ENCODE peak calls at places on chromosomes 16 and 17, in ten cellular contexts. Y is thoracic aorta, U is keratinocyte, D is heart left ventricle, B is pancreas, I is HCT116, K is PC-9, E is esophagus muscularis mucosa, R is OCI-LY7, V is upper lobe of right lung. X is an unnamed sample.

GRCh38 chr17:78412403-78412802 is 34.0 kb downstream of the PGS1 start:
- DNase-seq in B (no peak), R (no peak), E (no peak), K (no peak), U (no peak), D (no peak), I (no peak), Y (no peak), V (peak; percentile 87), X (no peak)

GRCh38 chr16:72927199-72928088 is 120.5 kb downstream of the ZFHX3 start:
- DNase-seq in D (no peak), E (no peak), I (no peak), V (peak; percentile 83), Y (no peak), B (no peak), R (no peak), U (peak; percentile 42), K (peak; percentile 97), X (peak; percentile 93)

GRCh38 chr17:45364531-45365390 is 47.9 kb upstream of the MAP3K14 start:
- DNase-seq in V (peak; percentile 35), U (no peak), D (no peak), E (no peak), I (no peak), B (no peak), R (peak; percentile 50), Y (no peak), K (no peak), X (peak; percentile 30)

GRCh38 chr17:1992541-1992940 is 32.6 kb downstream of the RTN4RL1 start:
- DNase-seq in R (no peak), Y (no peak), I (no peak), V (no peak), U (no peak), B (no peak), D (no peak), E (no peak), K (no peak), X (no peak)

GRCh38 chr16:15055141-15056053 is 477 bp downstream of the NTAN1 start:
- DNase-seq in V (no peak), U (no peak), R (peak; percentile 86), K (no peak), B (peak; percentile 48), E (no peak), I (no peak), D (peak; percentile 68), Y (no peak), X (no peak)

GRCh38 chr17:4986403-4986802 is 1.1 kb downstream of the CAMTA2 start:
- DNase-seq in B (no peak), I (no peak), Y (no peak), R (no peak), E (no peak), V (no peak), U (no peak), D (peak; percentile 39), K (no peak), X (no peak)

GRCh38 chr17:83058478-83059167 is 20.8 kb upstream of the METRNL start:
- DNase-seq in Y (peak; percentile 0), B (no peak), D (peak; percentile 14), R (no peak), U (no peak), V (peak; percentile 61), I (no peak), E (no peak), K (no peak), X (no peak)

GRCh38 chr17:78364436-78365281 is 4.8 kb upstream of the SOCS3 start:
- DNase-seq in I (no peak), R (no peak), B (no peak), V (no peak), E (no peak), U (no peak), Y (no peak), D (no peak), K (no peak), X (no peak)

GRCh38 chr16:967077-967541 is 3.7 kb downstream of the LMF1 start:
- DNase-seq in Y (no peak), U (no peak), V (peak; percentile 46), B (no peak), D (no peak), E (no peak), R (no peak), K (no peak), I (no peak), X (no peak)

GRCh38 chr17:27256225-27257030 is 37.5 kb upstream of the WSB1 start:
- DNase-seq in V (no peak), D (no peak), B (no peak), K (peak; percentile 78), Y (no peak), E (no peak), R (no peak), I (no peak), U (no peak), X (no peak)

GRCh38 chr16:89275837-89276720 is 58.6 kb downstream of the ZNF778 start:
- DNase-seq in E (no peak), K (no peak), V (peak; percentile 62), U (no peak), R (no peak), Y (no peak), B (no peak), D (no peak), I (no peak), X (no peak)

GRCh38 chr17:71428897-71429296 is 691.9 kb upstream of the SOX9 start:
- DNase-seq in K (no peak), E (no peak), V (no peak), D (no peak), Y (no peak), U (no peak), I (no peak), B (no peak), R (no peak), X (no peak)

GRCh38 chr17:71432378-71433315 is 688.2 kb upstream of the SOX9 start:
- DNase-seq in I (no peak), Y (no peak), D (no peak), U (no peak), E (no peak), B (no peak), R (no peak), K (no peak), V (no peak), X (no peak)

GRCh38 chr17:71431146-71431545 is 689.7 kb upstream of the SOX9 start:
- DNase-seq in K (no peak), U (no peak), E (no peak), V (no peak), I (no peak), B (no peak), R (no peak), Y (no peak), D (no peak), X (no peak)

GRCh38 chr17:71427801-71428200 is 693.0 kb upstream of the SOX9 start:
- DNase-seq in R (no peak), U (no peak), I (no peak), K (no peak), D (no peak), Y (no peak), E (no peak), V (no peak), B (no peak), X (no peak)

GRCh38 chr17:71430281-71430680 is 690.5 kb upstream of the SOX9 start:
- DNase-seq in I (no peak), R (no peak), U (no peak), E (no peak), K (no peak), V (no peak), Y (no peak), B (no peak), D (no peak), X (no peak)
- H3K27ac ChIP-seq in I (no peak overlapping the region), R (no peak overlapping the region), U (no peak overlapping the region), E (no peak overlapping the region), K (no peak overlapping the region), V (no peak overlapping the region), Y (no peak overlapping the region), B (no peak overlapping the region), D (no peak overlapping the region), X (no peak overlapping the region)

GRCh38 chr16:30381351-30382041 is 865 bp downstream of the SEPTIN1 start:
- DNase-seq in B (no peak), K (no peak), U (no peak), R (peak; percentile 67), E (no peak), I (no peak), Y (no peak), V (no peak), D (no peak), X (no peak)
- H3K4me1 ChIP-seq in B (no peaks in the 10 kb centered on the region), K (peaks cover 17% of the 10 kb centered on the region), U (peaks cover 9% of the 10 kb centered on the region), R (peaks cover 52% of the 10 kb centered on the region), E (peaks cover 27% of the 10 kb centered on the region), I (peaks cover 13% of the 10 kb centered on the region), Y (peaks cover 7% of the 10 kb centered on the region), V (peaks cover 16% of the 10 kb centered on the region), D (peaks cover 12% of the 10 kb centered on the region), X (peaks cover 6% of the 10 kb centered on the region)

GRCh38 chr17:57264250-57264649 is 7.9 kb downstream of the MSI2 start:
- DNase-seq in U (no peak), D (no peak), R (no peak), I (no peak), B (no peak), Y (no peak), V (no peak), K (no peak), E (no peak), X (no peak)
- H3K36me3 ChIP-seq in U (peaks cover 16% of the 10 kb centered on the region), D (peaks cover 7% of the 10 kb centered on the region), R (peaks cover 88% of the 10 kb centered on the region), I (peaks cover 75% of the 10 kb centered on the region), B (peaks cover 11% of the 10 kb centered on the region), Y (peaks cover 22% of the 10 kb centered on the region), V (peaks cover 4% of the 10 kb centered on the region), K (no peaks in the 10 kb centered on the region), E (peaks cover 59% of the 10 kb centered on the region), X (peaks cover 52% of the 10 kb centered on the region)

GRCh38 chr17:50070908-50071680 is 15.2 kb downstream of the ITGA3 start:
- DNase-seq in V (no peak), R (no peak), B (no peak), Y (no peak), U (no peak), E (no peak), D (no peak), K (no peak), I (no peak), X (no peak)

GRCh38 chr17:50066995-50067394 is 11.1 kb downstream of the ITGA3 start:
- DNase-seq in K (no peak), Y (no peak), E (no peak), R (no peak), U (no peak), I (no peak), V (no peak), B (no peak), D (no peak), X (no peak)

GRCh38 chr17:50064253-50064991 is 8.5 kb downstream of the ITGA3 start:
- DNase-seq in E (no peak), V (peak; percentile 82), R (no peak), D (no peak), Y (peak; percentile 79), U (no peak), K (peak; percentile 98), B (no peak), I (peak; percentile 86), X (peak; percentile 65)

GRCh38 chr17:50065056-50065455 is 9.1 kb downstream of the ITGA3 start:
- DNase-seq in I (no peak), R (no peak), E (no peak), U (no peak), D (no peak), B (no peak), V (no peak), Y (no peak), K (no peak), X (no peak)

DNA sequence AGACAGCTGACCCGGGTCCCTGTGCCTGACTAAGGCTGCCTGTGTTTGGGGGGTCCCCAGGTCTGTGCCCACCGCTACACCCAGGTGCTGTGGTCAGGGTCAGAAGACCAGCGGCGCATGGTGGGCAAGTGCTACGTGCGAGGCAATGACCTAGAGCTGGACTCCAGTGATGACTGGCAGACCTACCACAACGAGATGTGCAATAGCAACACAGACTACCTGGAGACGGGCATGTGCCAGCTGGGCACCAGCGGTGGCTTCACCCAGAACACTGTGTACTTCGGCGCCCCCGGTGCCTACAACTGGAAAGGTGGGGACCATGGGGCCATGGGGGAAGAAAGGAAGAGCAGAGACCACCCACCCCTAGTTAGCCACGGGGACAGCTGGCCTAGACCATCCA is 12.1 kb downstream of the ITGA3 start:
- DNase-seq in I (no peak), K (no peak), R (no peak), V (no peak), B (no peak), D (no peak), E (no peak), U (no peak), Y (no peak), X (no peak)
- H3K27ac ChIP-seq in I (no peak overlapping the region), K (peak overlapping the region; percentile 97), R (no peak overlapping the region), V (no peak overlapping the region), B (no peak overlapping the region), D (no peak overlapping the region), E (no peak overlapping the region), U (peak overlapping the region; percentile 5), Y (peak overlapping the region; percentile 38), X (no peak overlapping the region)